ENCODE peak calls at places on chromosomes 6 and 20, in eight cellular contexts. G is psoas muscle, E is cardiac fibroblast, H is nephron progenitor cell, B is AG10803, I is GM20000, M is A673, Q is progenitor cell of endocrine pancreas. A is an unnamed sample.

GRCh38 chr6:116265081-116265829 is 11.4 kb upstream of the TSPYL4 start:
- DNase-seq in I (no peak), H (no peak), B (no peak), G (no peak), E (no peak), Q (no peak), M (no peak), A (no peak)

GRCh38 chr20:37414133-37414532 is 68.2 kb downstream of the SRC start:
- DNase-seq in G (no peak), E (no peak), M (no peak), B (no peak), Q (no peak), I (no peak), H (no peak), A (no peak)

GRCh38 chr6:56073315-56073714 is 174.1 kb downstream of the COL21A1 start:
- DNase-seq in H (no peak), B (no peak), I (no peak), E (peak; percentile 95), Q (no peak), M (no peak), G (no peak), A (no peak)

GRCh38 chr6:80210618-80211017 is 104.1 kb downstream of the BCKDHB start:
- DNase-seq in G (no peak), Q (no peak), I (no peak), H (no peak), M (no peak), E (no peak), B (peak; percentile 16), A (no peak)

GRCh38 chr20:33796907-33797544 is 14.1 kb upstream of the CHMP4B start:
- DNase-seq in G (no peak), E (no peak), M (no peak), H (no peak), Q (no peak), I (no peak), B (no peak), A (no peak)

GRCh38 chr6:33297406-33297955 is 1.3 kb downstream of the RGL2 start:
- DNase-seq in E (no peak), H (peak; percentile 59), G (peak; percentile 42), B (no peak), I (peak; percentile 57), Q (no peak), M (no peak), A (no peak)

GRCh38 chr6:105495515-105495914 is 92.6 kb upstream of the PREP start:
- DNase-seq in M (no peak), E (no peak), B (no peak), I (peak; percentile 49), G (no peak), Q (no peak), H (no peak), A (no peak)

GRCh38 chr6:33320315-33321181 is 3.0 kb upstream of the ZBTB22 start:
- DNase-seq in B (peak; percentile 28), E (peak; percentile 95), M (no peak), I (no peak), Q (no peak), H (no peak), G (peak; percentile 82), A (no peak)

GRCh38 chr20:60011512-60012507 is 53.6 kb downstream of the CDH26 start:
- DNase-seq in I (no peak), Q (no peak), B (no peak), E (no peak), M (peak; percentile 9), G (no peak), H (no peak), A (no peak)

GRCh38 chr20:60009318-60009717 is 51.1 kb downstream of the CDH26 start:
- DNase-seq in M (no peak), Q (no peak), H (no peak), E (no peak), G (no peak), I (no peak), B (no peak), A (no peak)

GRCh38 chr20:60010689-60011417 is 52.6 kb downstream of the CDH26 start:
- DNase-seq in H (no peak), G (no peak), I (no peak), Q (no peak), B (no peak), M (no peak), E (no peak), A (no peak)

GRCh38 chr20:60008130-60008808 is 50.0 kb downstream of the CDH26 start:
- DNase-seq in Q (no peak), H (no peak), I (no peak), B (no peak), G (no peak), E (no peak), M (no peak), A (no peak)

GRCh38 chr20:60009826-60010616 is 51.8 kb downstream of the CDH26 start:
- DNase-seq in E (no peak), B (no peak), G (no peak), Q (no peak), M (peak; percentile 35), I (no peak), H (no peak), A (no peak)
- TF ChIP-seq CTCF in E (no peak), B (no peak), G (no peak), Q (peak; percentile 46), M (peak; percentile 55), I (no peak), H (peak; percentile 23), A (peak; percentile 32)

GRCh38 chr6:22907085-22907484 is 337.7 kb downstream of the HDGFL1 start:
- DNase-seq in I (no peak), M (no peak), E (no peak), G (no peak), Q (no peak), B (no peak), H (no peak), A (no peak)

GRCh38 chr6:22910370-22910769 is 341.0 kb downstream of the HDGFL1 start:
- DNase-seq in B (no peak), M (no peak), E (no peak), G (no peak), Q (no peak), H (no peak), I (no peak), A (no peak)

GRCh38 chr6:22904413-22904812 is 335.0 kb downstream of the HDGFL1 start:
- DNase-seq in I (no peak), B (no peak), G (no peak), H (no peak), E (no peak), Q (no peak), M (peak; percentile 67), A (no peak)

DNA sequence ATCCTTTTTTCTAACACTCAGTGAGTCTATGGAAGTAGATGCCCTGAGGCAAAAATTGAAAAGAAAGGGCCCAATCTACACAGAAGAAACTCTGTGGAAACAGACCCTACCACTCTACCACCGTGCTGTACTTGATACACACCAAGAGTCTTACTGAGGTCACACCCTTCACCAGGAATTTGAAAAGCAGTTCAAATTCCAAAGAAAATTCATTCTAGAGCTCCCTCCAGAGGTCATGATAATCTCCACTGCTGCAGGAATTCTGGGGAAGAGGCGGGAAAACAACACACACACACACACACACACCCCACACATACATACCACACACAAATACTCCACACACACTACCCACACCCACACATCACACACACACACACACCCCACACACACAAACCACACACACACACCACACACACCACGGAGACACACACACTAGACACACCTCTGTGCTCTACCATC is 336.8 kb downstream of the HDGFL1 start:
- DNase-seq in H (no peak), M (peak; percentile 61), B (peak; percentile 54), I (no peak), G (no peak), E (peak; percentile 69), Q (no peak), A (no peak)
- TF ChIP-seq CTCF in H (no peak), M (peak; percentile 65), B (peak; percentile 61), I (no peak), G (peak; percentile 7), E (peak; percentile 50), Q (peak; percentile 21), A (peak; percentile 41)

DNA sequence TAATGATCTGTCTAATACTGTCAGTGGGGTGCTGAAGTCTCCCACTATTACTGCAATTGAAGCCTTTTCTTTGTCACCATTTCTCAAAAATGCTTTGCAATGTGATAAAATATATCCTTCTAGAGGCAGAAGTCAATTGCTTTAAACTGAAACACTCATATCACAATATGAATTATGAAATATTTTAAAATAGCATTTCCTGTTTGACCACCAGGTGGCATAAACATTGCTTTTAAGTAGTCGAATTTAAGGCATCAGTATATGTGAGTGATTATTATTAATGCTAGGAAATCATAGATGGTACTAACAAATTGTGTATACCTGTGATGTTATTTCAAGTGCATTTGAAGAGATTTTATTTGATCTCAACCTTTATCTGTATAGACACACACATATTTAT is 87.5 kb downstream of the MEI4 start:
- DNase-seq in B (peak; percentile 18), I (peak; percentile 5), H (no peak), E (peak; percentile 57), Q (no peak), G (no peak), M (peak; percentile 9), A (no peak)
- TF ChIP-seq CTCF in B (peak; percentile 48), I (no peak), H (no peak), E (peak; percentile 32), Q (peak; percentile 55), G (no peak), M (peak; percentile 46), A (peak; percentile 75)

DNA sequence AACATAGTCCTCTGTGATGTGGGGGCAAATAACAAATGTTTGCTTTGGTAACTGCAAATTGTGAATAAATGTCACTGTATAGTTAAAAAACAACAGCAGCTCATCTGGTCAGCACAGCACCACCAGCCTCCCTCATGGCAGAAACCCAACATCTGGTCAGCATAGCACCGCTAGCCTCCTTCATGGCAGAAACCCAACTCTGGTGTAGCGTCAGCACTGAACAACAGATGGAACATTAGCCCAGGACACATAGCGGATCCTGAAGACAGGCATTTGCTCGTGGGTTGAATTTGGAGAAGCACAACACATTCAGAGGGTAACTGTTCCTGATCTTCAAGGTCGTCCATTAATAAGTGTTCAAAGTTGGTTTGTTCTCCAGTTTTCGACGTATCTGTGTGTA is 265.9 kb downstream of the DLL1 start:
- DNase-seq in H (no peak), M (no peak), G (no peak), B (peak; percentile 88), I (no peak), Q (no peak), E (peak; percentile 7), A (no peak)
- TF ChIP-seq CTCF in H (no peak), M (no peak), G (no peak), B (no peak), I (no peak), Q (no peak), E (no peak), A (no peak)

DNA sequence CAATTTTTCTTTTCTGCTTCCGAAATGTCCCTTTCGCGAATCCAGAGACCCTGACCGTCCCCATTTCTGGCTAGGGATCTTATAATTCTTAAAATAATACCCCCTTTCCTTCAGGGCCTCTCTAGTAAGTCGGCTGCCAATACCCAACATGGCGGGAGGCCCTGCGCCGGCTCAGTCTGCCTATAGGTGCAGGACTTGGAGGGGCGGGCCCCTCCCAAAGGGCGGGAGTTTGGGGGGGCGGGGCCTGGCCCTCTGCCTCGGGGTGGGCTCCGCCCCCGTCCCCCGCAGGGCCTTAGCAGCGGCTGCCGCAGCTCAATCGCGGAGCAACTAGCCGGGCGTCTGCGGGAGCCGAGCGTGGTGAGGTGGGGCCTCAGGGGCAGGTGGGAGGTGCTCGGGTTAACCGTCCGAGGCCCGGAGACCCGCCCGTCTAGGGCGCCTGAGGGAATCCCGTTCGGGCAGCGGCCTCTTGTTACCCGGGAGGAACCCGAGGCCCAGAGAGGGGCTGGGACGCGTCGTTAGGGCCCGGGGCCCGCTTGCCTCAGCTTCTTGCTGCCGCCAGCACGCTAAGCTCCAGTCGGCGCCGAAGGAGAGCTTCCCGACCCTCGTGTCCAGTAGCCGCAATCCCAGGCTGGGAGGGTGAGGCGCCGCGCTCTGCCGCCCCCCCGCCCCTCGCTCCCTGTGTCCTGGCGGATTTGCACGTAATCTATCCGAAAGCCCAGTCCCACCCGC is at the start of gene CEP250:
- DNase-seq in I (peak; percentile 95), G (peak; percentile 92), H (peak; percentile 96), M (peak; percentile 97), Q (peak; percentile 95), B (peak; percentile 91), E (peak; percentile 94), A (peak; percentile 88)
- TF ChIP-seq CTCF in I (no peak), G (no peak), H (no peak), M (no peak), Q (no peak), B (no peak), E (no peak), A (no peak)

A was measured in neural crest cell.